ENCODE peak calls at places on chromosomes 2 and 18, in seven cellular contexts. Y is left ventricle myocardium inferior, I is heart right ventricle, H is adrenal gland, C is ovary, O is keratinocyte, N is A549. D is an unnamed sample.

GRCh38 chr2:193845604-193846003 is 1650.9 kb upstream of the TMEFF2 start:
- DNase-seq in Y (no peak), I (no peak), H (no peak), C (no peak), O (no peak), N (peak; percentile 43), D (no peak)

GRCh38 chr2:195820373-195820772 is 163.3 kb downstream of the SLC39A10 start:
- DNase-seq in Y (no peak), I (no peak), H (no peak), C (no peak), O (no peak), N (no peak), D (no peak)

GRCh38 chr2:33316314-33316713 is 160.1 kb upstream of the RASGRP3 start:
- DNase-seq in Y (no peak), I (no peak), H (no peak), C (no peak), O (no peak), N (no peak), D (no peak)

GRCh38 chr2:23803965-23804542 is 122.9 kb downstream of the ATAD2B start:
- DNase-seq in Y (peak; percentile 31), I (peak; percentile 25), H (peak; percentile 24), C (peak; percentile 33), O (no peak), N (peak; percentile 61), D (no peak)

GRCh38 chr2:8821276-8822217 is 15.9 kb downstream of the KIDINS220 start:
- DNase-seq in Y (peak; percentile 41), I (peak; percentile 30), H (peak; percentile 79), C (peak; percentile 66), O (no peak), N (no peak), D (no peak)

GRCh38 chr2:19536136-19536535 is 177.7 kb upstream of the OSR1 start:
- DNase-seq in Y (no peak), I (no peak), H (no peak), C (no peak), O (peak; percentile 23), N (peak; percentile 18), D (peak; percentile 61)

GRCh38 chr2:145501920-145502319 is 982.0 kb upstream of the ZEB2 start:
- DNase-seq in Y (no peak), I (no peak), H (no peak), C (no peak), O (no peak), N (no peak), D (no peak)

GRCh38 chr2:175918935-175919334 is 83.1 kb downstream of the LNPK start:
- DNase-seq in Y (no peak), I (no peak), H (no peak), C (no peak), O (no peak), N (no peak), D (no peak)

GRCh38 chr2:232315049-232315922 is 63.3 kb upstream of the ALPP start:
- DNase-seq in Y (peak; percentile 41), I (no peak), H (peak; percentile 70), C (peak; percentile 22), O (peak; percentile 89), N (no peak), D (no peak)

GRCh38 chr2:230715201-230715600 is 2.6 kb downstream of the CAB39 start:
- DNase-seq in Y (no peak), I (no peak), H (no peak), C (no peak), O (no peak), N (no peak), D (no peak)

GRCh38 chr18:57353137-57353939 is 981 bp downstream of the ST8SIA3 start:
- DNase-seq in Y (no peak), I (no peak), H (no peak), C (no peak), O (no peak), N (no peak), D (no peak)

GRCh38 chr2:5560981-5561380 is 131.2 kb upstream of the SOX11 start:
- DNase-seq in Y (no peak), I (peak; percentile 17), H (peak; percentile 34), C (no peak), O (no peak), N (no peak), D (no peak)

DNA sequence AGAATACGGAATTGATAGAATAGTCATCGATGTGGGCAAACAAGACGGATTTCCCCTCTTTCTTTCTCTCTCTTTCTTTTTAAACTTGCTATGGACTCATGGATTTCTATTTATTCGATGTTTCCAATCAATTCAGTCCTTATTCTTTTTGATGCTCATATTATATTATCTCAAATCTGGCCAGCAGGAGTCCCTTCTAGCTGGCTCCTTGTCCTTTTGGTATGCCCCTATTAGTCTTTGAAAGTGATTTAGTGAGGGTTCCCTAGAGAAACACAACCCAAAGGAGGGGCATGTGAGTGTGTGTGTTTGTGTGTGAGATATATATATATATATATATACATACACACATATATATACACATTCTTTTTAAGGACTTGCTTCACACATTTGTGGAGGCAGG is 23.5 kb upstream of the BIN1 start:
- DNase-seq in Y (no peak), I (no peak), H (no peak), C (no peak), O (no peak), N (no peak), D (no peak)
- TF ChIP-seq CTCF in Y (no peak), I (no peak), H (no peak), C (no peak), O (peak; percentile 6), N (no peak), D (no peak)

DNA sequence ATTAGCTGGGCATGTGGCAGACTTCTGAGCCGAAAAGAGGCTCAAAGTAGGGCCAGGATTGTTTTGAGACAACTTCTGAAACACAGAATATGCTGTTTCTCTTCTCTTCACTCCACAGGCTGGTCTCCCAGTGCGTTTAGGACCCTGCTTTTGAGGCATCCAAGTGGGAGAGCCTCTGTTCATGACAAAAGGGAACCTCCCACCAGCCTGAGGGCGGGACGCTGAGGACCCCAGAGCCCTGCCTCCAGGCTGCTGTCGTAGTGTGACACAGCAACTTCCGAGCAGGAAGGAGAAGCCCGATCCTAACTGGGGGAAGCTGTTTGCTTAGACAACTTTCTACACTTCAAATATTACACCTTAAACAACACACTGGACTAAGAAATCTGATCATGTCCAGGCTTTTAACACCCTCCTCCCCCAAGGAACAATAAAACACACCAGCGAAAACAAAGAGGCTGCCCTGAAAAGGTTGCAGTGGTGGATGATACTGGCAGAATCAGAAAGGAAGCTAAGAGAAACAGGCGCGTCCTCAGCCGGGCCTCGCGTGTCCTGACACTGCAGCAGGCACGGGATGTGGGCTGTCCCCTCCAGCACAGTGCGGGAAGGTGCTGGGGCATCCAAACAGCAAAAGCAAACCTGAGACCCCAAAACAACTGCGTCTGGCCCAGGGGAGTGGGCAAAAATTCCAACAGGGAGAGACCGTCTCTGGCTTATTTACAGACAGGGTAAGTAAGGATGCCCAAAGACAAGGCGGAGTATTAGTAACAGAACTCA is 9.3 kb downstream of the SERTAD2 start:
- DNase-seq in Y (peak; percentile 82), I (peak; percentile 76), H (peak; percentile 78), C (peak; percentile 82), O (no peak), N (peak; percentile 95), D (no peak)
- H3K4me1 ChIP-seq in Y (peaks cover 89% of the 10 kb centered on the region), I (peaks cover 91% of the 10 kb centered on the region), H (peaks cover 84% of the 10 kb centered on the region), C (peaks cover 23% of the 10 kb centered on the region), O (peaks cover 91% of the 10 kb centered on the region), N (peaks cover 87% of the 10 kb centered on the region), D (peaks cover 55% of the 10 kb centered on the region)

GRCh38 chr2:200658278-200658864 is 72.6 kb downstream of the AOX1 start:
- DNase-seq in Y (no peak), I (no peak), H (peak; percentile 70), C (no peak), O (no peak), N (peak; percentile 47), D (no peak)

GRCh38 chr2:200659410-200659809 is 73.6 kb downstream of the AOX1 start:
- DNase-seq in Y (no peak), I (no peak), H (no peak), C (no peak), O (no peak), N (no peak), D (no peak)

GRCh38 chr2:200653021-200653420 is 67.2 kb downstream of the AOX1 start:
- DNase-seq in Y (no peak), I (no peak), H (no peak), C (no peak), O (no peak), N (no peak), D (no peak)

GRCh38 chr2:200654823-200655222 is 69.0 kb downstream of the AOX1 start:
- DNase-seq in Y (no peak), I (no peak), H (no peak), C (no peak), O (no peak), N (no peak), D (no peak)

DNA sequence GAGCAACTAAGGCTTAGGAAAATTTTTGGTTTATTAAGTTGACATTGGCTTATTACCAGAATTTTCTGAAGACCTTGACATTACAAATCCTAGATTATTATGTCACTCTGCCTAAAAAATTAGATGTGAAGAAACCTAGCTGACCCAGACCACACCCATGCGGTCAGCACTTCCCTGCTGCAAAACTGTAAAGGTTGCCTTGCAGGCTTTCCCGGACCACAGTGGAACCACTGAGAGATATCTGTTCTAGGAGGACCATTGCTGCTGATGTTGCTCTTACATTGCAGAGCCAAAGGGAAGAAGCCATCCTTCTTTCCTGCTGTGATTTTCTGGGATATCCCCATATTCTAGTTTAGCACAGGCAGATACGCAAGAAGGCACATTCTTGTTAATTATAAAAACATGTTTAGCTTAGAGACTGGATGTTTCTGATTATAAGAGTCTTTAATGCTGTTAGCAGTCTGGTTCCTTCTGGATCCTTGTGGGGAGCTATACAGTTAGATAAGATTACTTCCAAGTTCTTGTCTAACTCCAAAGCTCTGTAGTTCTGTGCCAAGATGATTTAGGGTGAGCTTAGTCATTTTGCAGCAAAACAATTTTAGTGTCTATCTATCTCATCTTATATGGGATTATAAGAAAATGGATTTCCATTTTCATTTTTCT is 70.2 kb downstream of the AOX1 start:
- DNase-seq in Y (no peak), I (no peak), H (peak; percentile 70), C (no peak), O (no peak), N (no peak), D (no peak)
- TF ChIP-seq CTCF in Y (no peak), I (no peak), H (no peak), C (no peak), O (no peak), N (no peak), D (no peak)

GRCh38 chr2:177242136-177242987 is 22.2 kb downstream of the NFE2L2 start:
- DNase-seq in Y (no peak), I (no peak), H (no peak), C (no peak), O (no peak), N (peak; percentile 84), D (no peak)

GRCh38 chr2:177239934-177240600 is 24.5 kb downstream of the NFE2L2 start:
- DNase-seq in Y (no peak), I (no peak), H (peak; percentile 77), C (no peak), O (no peak), N (peak; percentile 70), D (no peak)

GRCh38 chr2:177243073-177243472 is 21.5 kb downstream of the NFE2L2 start:
- DNase-seq in Y (no peak), I (no peak), H (no peak), C (no peak), O (no peak), N (no peak), D (no peak)

GRCh38 chr2:177243476-177243875 is 21.1 kb downstream of the NFE2L2 start:
- DNase-seq in Y (no peak), I (no peak), H (no peak), C (no peak), O (no peak), N (peak; percentile 58), D (no peak)

DNA sequence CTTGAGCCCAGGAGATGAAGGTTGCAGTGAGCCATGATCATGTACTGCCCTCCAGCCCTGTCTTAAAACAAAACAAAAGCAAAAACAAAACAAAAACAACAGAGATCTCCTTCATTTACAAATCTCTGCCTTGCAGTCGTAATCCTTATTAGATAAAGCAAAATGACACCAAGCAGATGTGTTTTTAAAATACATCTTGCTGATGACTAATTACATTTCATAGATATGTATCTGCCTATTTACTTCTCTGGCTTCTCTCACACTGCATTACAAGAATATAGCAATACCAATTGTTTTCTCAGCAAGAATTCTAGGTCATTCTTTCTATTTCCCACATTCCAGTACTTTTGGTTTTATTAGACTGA is 22.8 kb downstream of the NFE2L2 start:
- DNase-seq in Y (no peak), I (no peak), H (no peak), C (no peak), O (no peak), N (no peak), D (no peak)
- H3K4me1 ChIP-seq in Y (peaks cover 100% of the 10 kb centered on the region), I (peaks cover 100% of the 10 kb centered on the region), H (peaks cover 94% of the 10 kb centered on the region), C (peaks cover 41% of the 10 kb centered on the region), O (peaks cover 75% of the 10 kb centered on the region), N (peaks cover 98% of the 10 kb centered on the region), D (peaks cover 68% of the 10 kb centered on the region)

D was measured in RWPE2.